ENCODE peak calls at places on chromosomes 4 and X, in five cellular contexts. Y is Peyer's patch, L is AG04450, Z is stomach, J is spleen. Q is an unnamed sample. For H3K27me3, the result is how much of the 10 kb centered on the place peaks cover.

GRCh38 chrX:120840826-120841225 is 34.8 kb downstream of the CT47B1 start:
- DNase-seq in J (no peak), L (no peak), Y (no peak), Z (no peak), Q (no peak)

GRCh38 chrX:153685179-153685536 is 2.6 kb upstream of the SLC6A8 start:
- DNase-seq in Y (no peak), J (peak), L (no peak), Z (no peak), Q (no peak)

GRCh38 chr4:86652332-86652932 is 58.3 kb downstream of the PTPN13 start:
- DNase-seq in L (no peak), J (no peak), Y (no peak), Z (no peak), Q (no peak)

GRCh38 chrX:1743105-1743504 is 128.2 kb downstream of the ASMT start:
- DNase-seq in Z (no peak), Y (no peak), L (no peak), J (no peak), Q (no peak)

GRCh38 chr4:1619151-1619672 is 64.9 kb downstream of the FAM53A start:
- DNase-seq in Y (no peak), J (peak), Z (no peak), L (no peak), Q (no peak)

GRCh38 chrX:9286234-9286633 is 178.6 kb upstream of the TBL1X start:
- DNase-seq in Y (no peak), Z (no peak), L (no peak), J (no peak), Q (no peak)

GRCh38 chr4:182280439-182281111 is 37.4 kb downstream of the TENM3 start:
- DNase-seq in J (no peak), Y (no peak), L (no peak), Z (no peak), Q (no peak)

GRCh38 chr4:137390707-137391106 is 141.6 kb downstream of the PCDH18 start:
- DNase-seq in Z (no peak), Y (no peak), L (no peak), J (no peak), Q (no peak)

GRCh38 chr4:9970399-9971011 is 50.8 kb downstream of the SLC2A9 start:
- DNase-seq in J (no peak), Y (peak), L (no peak), Z (no peak), Q (no peak)

GRCh38 chrX:122094611-122095010 is 1047.2 kb downstream of the GLUD2 start:
- DNase-seq in Z (no peak), J (no peak), L (no peak), Y (no peak), Q (no peak)

GRCh38 chr4:5456296-5456845 is 252.0 kb downstream of the EVC2 start:
- DNase-seq in L (no peak), Z (no peak), Y (no peak), J (no peak), Q (no peak)

GRCh38 chrX:38332505-38332904 is 5.2 kb upstream of the RPGR start:
- DNase-seq in J (no peak), Z (no peak), Y (no peak), L (no peak), Q (no peak)

GRCh38 chr4:153318696-153319320 is 25.7 kb upstream of the MND1 start:
- DNase-seq in L (no peak), Y (no peak), Z (peak), J (no peak), Q (peak)

GRCh38 chrX:150635952-150636351 is 57.2 kb upstream of the MTMR1 start:
- DNase-seq in Y (no peak), J (no peak), Z (no peak), L (peak), Q (no peak)

GRCh38 chrX:47191331-47191730 is 2.3 kb upstream of the UBA1 start:
- DNase-seq in L (no peak), J (peak), Y (peak), Z (peak), Q (peak)

GRCh38 chrX:24168807-24169206 is 19.3 kb downstream of the ZFX start:
- DNase-seq in Y (no peak), Z (no peak), J (no peak), L (no peak), Q (no peak)

GRCh38 chr4:81207793-81208192 is 7.2 kb downstream of the PRKG2 start:
- DNase-seq in Y (no peak), L (peak), Z (no peak), J (no peak), Q (no peak)

GRCh38 chrX:101658661-101659477 is 781 bp downstream of the ARMCX2 start:
- DNase-seq in J (peak), Z (peak), Y (peak), L (no peak), Q (peak)

GRCh38 chrX:150569155-150569477 is 695 bp downstream of the MTM1 start:
- DNase-seq in J (no peak), Z (peak), L (no peak), Y (peak), Q (peak)

GRCh38 chrX:150161092-150161672 is 201.9 kb upstream of the MAMLD1 start:
- DNase-seq in J (no peak), Z (no peak), L (no peak), Y (no peak), Q (no peak)

DNA sequence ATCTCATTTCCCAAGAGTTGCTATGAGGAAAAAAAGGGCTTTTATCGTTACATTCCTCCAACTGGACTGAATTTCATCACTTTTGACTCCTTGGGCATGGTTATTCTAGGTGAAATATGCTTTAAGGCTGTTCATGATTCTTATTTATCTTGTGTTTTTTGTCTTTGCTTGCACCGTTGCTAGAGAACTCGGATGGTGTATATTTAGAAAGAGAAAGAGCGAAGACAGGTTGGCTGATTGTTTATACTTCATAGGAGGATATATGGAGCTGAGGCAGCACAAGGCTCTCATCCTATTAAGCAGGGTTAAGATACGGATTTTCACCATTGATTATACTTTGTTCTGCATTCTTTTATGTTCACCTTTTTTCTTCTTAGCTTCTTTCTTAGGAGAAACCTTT is 94.9 kb upstream of the GEMIN8 start:
- DNase-seq in Y (no peak), Z (no peak), L (no peak), J (no peak), Q (no peak)
- H3K27ac ChIP-seq in Y (no peak), Z (no peak), L (no peak), J (no peak), Q (no peak)

GRCh38 chr4:158176108-158176507 is 3.3 kb upstream of the GASK1B start:
- DNase-seq in L (no peak), J (no peak), Y (no peak), Z (peak), Q (no peak)
- TF ChIP-seq CTCF in L (no peak), J (no peak), Y (no peak), Z (no peak), Q (no peak)

DNA sequence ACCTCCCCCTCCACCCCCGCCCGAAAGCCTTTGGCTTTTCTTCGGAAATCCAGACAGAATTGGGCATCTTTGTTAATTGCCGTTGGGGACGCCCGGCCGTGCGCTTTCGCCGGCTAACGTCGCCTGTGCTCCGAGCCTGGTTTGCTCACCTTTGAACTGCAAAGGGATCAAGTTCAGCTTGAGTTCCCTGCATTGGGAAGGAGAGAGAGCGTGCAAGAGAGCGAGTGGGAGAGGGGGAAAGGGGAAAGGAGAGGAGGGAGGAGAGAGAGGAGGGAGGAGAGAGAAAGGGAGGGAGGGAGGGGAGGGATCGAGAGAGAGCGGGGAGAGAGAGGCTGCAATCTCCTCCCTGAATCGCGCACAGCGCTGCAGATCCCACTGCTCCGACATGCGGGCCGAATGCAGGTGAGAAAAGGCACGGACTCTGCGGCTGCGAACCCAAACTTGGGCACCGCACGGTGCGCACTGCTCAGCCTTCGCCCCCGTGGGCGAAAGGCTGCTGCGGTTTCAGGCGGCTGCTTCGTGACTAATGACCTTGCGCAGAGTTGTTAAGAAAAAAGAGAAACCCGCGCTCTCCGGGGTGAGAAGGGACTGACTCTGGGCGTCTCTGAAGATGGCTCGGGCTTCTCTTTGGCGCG is at the start of gene PCDH7:
- DNase-seq in Z (peak), J (no peak), Y (no peak), L (no peak), Q (no peak)
- H3K27me3 ChIP-seq in Z (under half), J (under half), Y (under half), L (under half), Q (half or more)

GRCh38 chrX:15334561-15334960 is 762 bp downstream of the PIGA start:
- DNase-seq in L (no peak), Z (no peak), J (no peak), Y (no peak), Q (no peak)

GRCh38 chrX:15340867-15341266 is 5.5 kb upstream of the PIGA start:
- DNase-seq in Y (no peak), J (no peak), Z (no peak), L (no peak), Q (no peak)

GRCh38 chrX:15336023-15336413 is 695 bp upstream of the PIGA start:
- DNase-seq in L (peak), Y (no peak), J (no peak), Z (no peak), Q (peak)

GRCh38 chrX:15335135-15336022 is at the start of gene PIGA:
- DNase-seq in Z (peak), L (peak), Y (peak), J (peak), Q (peak)
- H3K27ac ChIP-seq in Z (peak), L (peak), Y (peak), J (peak), Q (peak)

GRCh38 chrX:65745992-65746391 is 78.5 kb downstream of the MSN start:
- DNase-seq in Z (no peak), L (no peak), Y (no peak), J (no peak), Q (no peak)
- TF ChIP-seq CTCF in Z (no peak), L (no peak), Y (peak), J (no peak), Q (no peak)

GRCh38 chrX:124426824-124427223 is 80.5 kb downstream of the SH2D1A start:
- DNase-seq in J (no peak), Y (no peak), L (no peak), Z (no peak), Q (no peak)

GRCh38 chrX:124426273-124426672 is 79.9 kb downstream of the SH2D1A start:
- DNase-seq in L (no peak), J (no peak), Z (no peak), Y (no peak), Q (no peak)

GRCh38 chrX:124421898-124422622 is 75.7 kb downstream of the SH2D1A start:
- DNase-seq in Y (no peak), J (no peak), L (no peak), Z (no peak), Q (no peak)
- H3K27me3 ChIP-seq in Y (under half), J (under half), L (under half), Z (under half), Q (under half)

GRCh38 chrX:40090050-40090804 is 7.5 kb downstream of the BCOR start:
- DNase-seq in L (no peak), J (peak), Y (peak), Z (peak), Q (no peak)
- H3K27ac ChIP-seq in L (no peak), J (peak), Y (peak), Z (peak), Q (no peak)

DNA sequence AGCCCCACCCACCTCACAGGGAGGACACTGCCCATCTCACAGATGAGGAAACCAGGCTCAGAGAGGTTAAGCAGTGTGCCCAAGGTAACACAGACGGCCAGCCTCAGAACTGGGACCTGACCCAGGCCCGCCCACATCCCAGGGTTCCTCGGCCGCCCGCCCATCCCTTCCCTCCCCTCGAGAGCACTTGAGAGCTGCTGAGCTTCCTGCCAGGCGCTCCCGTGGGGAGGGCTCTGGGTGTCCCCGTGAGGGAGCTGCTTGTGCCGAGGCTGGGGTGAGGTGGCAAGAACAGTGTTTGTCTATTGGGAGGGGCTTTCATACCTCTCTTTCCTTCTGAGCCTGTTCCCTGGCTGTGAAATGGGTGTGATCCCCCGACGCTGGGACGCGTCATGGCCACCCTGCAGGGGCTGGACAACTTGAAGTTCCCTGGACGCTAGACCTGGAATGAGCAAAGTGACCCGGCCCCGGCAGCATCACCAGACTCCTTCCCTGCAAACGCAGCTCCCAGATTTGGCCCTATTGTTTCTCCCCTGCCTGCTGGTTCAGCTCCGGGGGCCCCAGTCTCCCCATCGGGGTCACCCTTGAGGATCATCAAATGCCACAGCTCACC is 204.9 kb downstream of the AFAP1 start:
- DNase-seq in J (peak), Z (no peak), Y (no peak), L (no peak), Q (no peak)
- TF ChIP-seq CTCF in J (no peak), Z (no peak), Y (no peak), L (no peak), Q (no peak)

Q was measured in CD4-positive, alpha-beta T cell.